ENCODE peak calls at places on chromosomes 2 and 18, in ten cellular contexts. One of them, this sample, is unnamed.

GRCh38 chr2:179703702-179704101 is 157.7 kb downstream of the ZNF385B start:
- DNase-seq in endothelial cell: no peak
- DNase-seq in H54: no peak
- DNase-seq in lung microvascular endothelial cell: no peak
- DNase-seq in mammary epithelial cell: no peak
- DNase-seq in stimulated activated naive CD8-positive, alpha-beta T cell treated with anti-CD3 and anti-CD28 coated beads, Interleukin-15, Interleukin-2, amounts not matched to agents 100 U/mL and 50 U/mL, for 24 hours: no peak
- DNase-seq in stimulated activated CD4-positive, alpha-beta T cell treated with anti-CD3 and anti-CD28 coated beads, TNF-alpha, amount 100 ng/mL, for 24 hours: no peak
- DNase-seq in GM20000: no peak
- DNase-seq in Kasumi-1: no peak
- DNase-seq in SJSA1: no peak
- DNase-seq in this sample: no peak

GRCh38 chr18:48534364-48534763 is 4.5 kb upstream of the CTIF start:
- DNase-seq in endothelial cell: no peak
- DNase-seq in H54: no peak
- DNase-seq in lung microvascular endothelial cell: no peak
- DNase-seq in mammary epithelial cell: no peak
- DNase-seq in stimulated activated naive CD8-positive, alpha-beta T cell treated with anti-CD3 and anti-CD28 coated beads, Interleukin-15, Interleukin-2, amounts not matched to agents 100 U/mL and 50 U/mL, for 24 hours: no peak
- DNase-seq in stimulated activated CD4-positive, alpha-beta T cell treated with anti-CD3 and anti-CD28 coated beads, TNF-alpha, amount 100 ng/mL, for 24 hours: no peak
- DNase-seq in GM20000: no peak
- DNase-seq in Kasumi-1: no peak
- DNase-seq in SJSA1: peak
- DNase-seq in this sample: peak

GRCh38 chr18:66995270-66995669 is 391.4 kb upstream of the CDH19 start:
- DNase-seq in endothelial cell: no peak
- DNase-seq in H54: no peak
- DNase-seq in lung microvascular endothelial cell: no peak
- DNase-seq in mammary epithelial cell: no peak
- DNase-seq in stimulated activated naive CD8-positive, alpha-beta T cell treated with anti-CD3 and anti-CD28 coated beads, Interleukin-15, Interleukin-2, amounts not matched to agents 100 U/mL and 50 U/mL, for 24 hours: no peak
- DNase-seq in stimulated activated CD4-positive, alpha-beta T cell treated with anti-CD3 and anti-CD28 coated beads, TNF-alpha, amount 100 ng/mL, for 24 hours: no peak
- DNase-seq in GM20000: no peak
- DNase-seq in Kasumi-1: no peak
- DNase-seq in SJSA1: no peak
- DNase-seq in this sample: no peak

GRCh38 chr2:160379399-160379798 is 114.2 kb downstream of the RBMS1 start:
- DNase-seq in endothelial cell: no peak
- DNase-seq in H54: no peak
- DNase-seq in lung microvascular endothelial cell: no peak
- DNase-seq in mammary epithelial cell: peak
- DNase-seq in stimulated activated naive CD8-positive, alpha-beta T cell treated with anti-CD3 and anti-CD28 coated beads, Interleukin-15, Interleukin-2, amounts not matched to agents 100 U/mL and 50 U/mL, for 24 hours: no peak
- DNase-seq in stimulated activated CD4-positive, alpha-beta T cell treated with anti-CD3 and anti-CD28 coated beads, TNF-alpha, amount 100 ng/mL, for 24 hours: no peak
- DNase-seq in GM20000: no peak
- DNase-seq in Kasumi-1: no peak
- DNase-seq in SJSA1: no peak
- DNase-seq in this sample: peak

GRCh38 chr2:60717691-60718090 is 38.4 kb upstream of the PAPOLG start:
- DNase-seq in endothelial cell: no peak
- DNase-seq in H54: no peak
- DNase-seq in lung microvascular endothelial cell: no peak
- DNase-seq in mammary epithelial cell: peak
- DNase-seq in stimulated activated naive CD8-positive, alpha-beta T cell treated with anti-CD3 and anti-CD28 coated beads, Interleukin-15, Interleukin-2, amounts not matched to agents 100 U/mL and 50 U/mL, for 24 hours: no peak
- DNase-seq in stimulated activated CD4-positive, alpha-beta T cell treated with anti-CD3 and anti-CD28 coated beads, TNF-alpha, amount 100 ng/mL, for 24 hours: no peak
- DNase-seq in GM20000: no peak
- DNase-seq in Kasumi-1: no peak
- DNase-seq in SJSA1: no peak
- DNase-seq in this sample: no peak

GRCh38 chr2:162074937-162075688 is 1.1 kb upstream of the DPP4 start:
- DNase-seq in endothelial cell: no peak
- DNase-seq in H54: no peak
- DNase-seq in lung microvascular endothelial cell: no peak
- DNase-seq in mammary epithelial cell: no peak
- DNase-seq in stimulated activated naive CD8-positive, alpha-beta T cell treated with anti-CD3 and anti-CD28 coated beads, Interleukin-15, Interleukin-2, amounts not matched to agents 100 U/mL and 50 U/mL, for 24 hours: no peak
- DNase-seq in stimulated activated CD4-positive, alpha-beta T cell treated with anti-CD3 and anti-CD28 coated beads, TNF-alpha, amount 100 ng/mL, for 24 hours: no peak
- DNase-seq in GM20000: no peak
- DNase-seq in Kasumi-1: no peak
- DNase-seq in SJSA1: no peak
- DNase-seq in this sample: no peak

GRCh38 chr2:54947121-54947520 is 103.1 kb downstream of the RTN4 start:
- DNase-seq in endothelial cell: no peak
- DNase-seq in H54: no peak
- DNase-seq in lung microvascular endothelial cell: no peak
- DNase-seq in mammary epithelial cell: no peak
- DNase-seq in stimulated activated naive CD8-positive, alpha-beta T cell treated with anti-CD3 and anti-CD28 coated beads, Interleukin-15, Interleukin-2, amounts not matched to agents 100 U/mL and 50 U/mL, for 24 hours: no peak
- DNase-seq in stimulated activated CD4-positive, alpha-beta T cell treated with anti-CD3 and anti-CD28 coated beads, TNF-alpha, amount 100 ng/mL, for 24 hours: no peak
- DNase-seq in GM20000: no peak
- DNase-seq in Kasumi-1: no peak
- DNase-seq in SJSA1: no peak
- DNase-seq in this sample: no peak

GRCh38 chr2:226151157-226151556 is 648.5 kb downstream of the IRS1 start:
- DNase-seq in endothelial cell: no peak
- DNase-seq in H54: no peak
- DNase-seq in lung microvascular endothelial cell: no peak
- DNase-seq in mammary epithelial cell: no peak
- DNase-seq in stimulated activated naive CD8-positive, alpha-beta T cell treated with anti-CD3 and anti-CD28 coated beads, Interleukin-15, Interleukin-2, amounts not matched to agents 100 U/mL and 50 U/mL, for 24 hours: no peak
- DNase-seq in stimulated activated CD4-positive, alpha-beta T cell treated with anti-CD3 and anti-CD28 coated beads, TNF-alpha, amount 100 ng/mL, for 24 hours: no peak
- DNase-seq in GM20000: no peak
- DNase-seq in Kasumi-1: no peak
- DNase-seq in SJSA1: no peak
- DNase-seq in this sample: no peak

GRCh38 chr18:3624818-3625716 is 175.1 kb downstream of the TGIF1 start:
- DNase-seq in endothelial cell: no peak
- DNase-seq in H54: peak
- DNase-seq in lung microvascular endothelial cell: peak
- DNase-seq in mammary epithelial cell: peak
- DNase-seq in stimulated activated naive CD8-positive, alpha-beta T cell treated with anti-CD3 and anti-CD28 coated beads, Interleukin-15, Interleukin-2, amounts not matched to agents 100 U/mL and 50 U/mL, for 24 hours: peak
- DNase-seq in stimulated activated CD4-positive, alpha-beta T cell treated with anti-CD3 and anti-CD28 coated beads, TNF-alpha, amount 100 ng/mL, for 24 hours: peak
- DNase-seq in GM20000: no peak
- DNase-seq in Kasumi-1: no peak
- DNase-seq in SJSA1: peak
- DNase-seq in this sample: peak

GRCh38 chr2:60533114-60534033 is 20.1 kb downstream of the BCL11A start:
- DNase-seq in endothelial cell: no peak
- DNase-seq in H54: no peak
- DNase-seq in lung microvascular endothelial cell: no peak
- DNase-seq in mammary epithelial cell: peak
- DNase-seq in stimulated activated naive CD8-positive, alpha-beta T cell treated with anti-CD3 and anti-CD28 coated beads, Interleukin-15, Interleukin-2, amounts not matched to agents 100 U/mL and 50 U/mL, for 24 hours: no peak
- DNase-seq in stimulated activated CD4-positive, alpha-beta T cell treated with anti-CD3 and anti-CD28 coated beads, TNF-alpha, amount 100 ng/mL, for 24 hours: no peak
- DNase-seq in GM20000: no peak
- DNase-seq in Kasumi-1: no peak
- DNase-seq in SJSA1: no peak
- DNase-seq in this sample: no peak

GRCh38 chr2:124961132-124961531 is 936.0 kb downstream of the CNTNAP5 start:
- DNase-seq in endothelial cell: no peak
- DNase-seq in H54: no peak
- DNase-seq in lung microvascular endothelial cell: no peak
- DNase-seq in mammary epithelial cell: no peak
- DNase-seq in stimulated activated naive CD8-positive, alpha-beta T cell treated with anti-CD3 and anti-CD28 coated beads, Interleukin-15, Interleukin-2, amounts not matched to agents 100 U/mL and 50 U/mL, for 24 hours: no peak
- DNase-seq in stimulated activated CD4-positive, alpha-beta T cell treated with anti-CD3 and anti-CD28 coated beads, TNF-alpha, amount 100 ng/mL, for 24 hours: no peak
- DNase-seq in GM20000: no peak
- DNase-seq in Kasumi-1: no peak
- DNase-seq in SJSA1: no peak
- DNase-seq in this sample: no peak

GRCh38 chr2:241993386-241994005 is 124.0 kb downstream of the RTP5 start:
- DNase-seq in endothelial cell: no peak
- DNase-seq in H54: no peak
- DNase-seq in lung microvascular endothelial cell: no peak
- DNase-seq in mammary epithelial cell: no peak
- DNase-seq in stimulated activated naive CD8-positive, alpha-beta T cell treated with anti-CD3 and anti-CD28 coated beads, Interleukin-15, Interleukin-2, amounts not matched to agents 100 U/mL and 50 U/mL, for 24 hours: no peak
- DNase-seq in stimulated activated CD4-positive, alpha-beta T cell treated with anti-CD3 and anti-CD28 coated beads, TNF-alpha, amount 100 ng/mL, for 24 hours: no peak
- DNase-seq in GM20000: no peak
- DNase-seq in Kasumi-1: no peak
- DNase-seq in SJSA1: no peak
- DNase-seq in this sample: no peak

GRCh38 chr2:27857417-27858172 is 32.6 kb downstream of the RBKS start:
- DNase-seq in endothelial cell: no peak
- DNase-seq in H54: no peak
- DNase-seq in lung microvascular endothelial cell: no peak
- DNase-seq in mammary epithelial cell: peak
- DNase-seq in stimulated activated naive CD8-positive, alpha-beta T cell treated with anti-CD3 and anti-CD28 coated beads, Interleukin-15, Interleukin-2, amounts not matched to agents 100 U/mL and 50 U/mL, for 24 hours: no peak
- DNase-seq in stimulated activated CD4-positive, alpha-beta T cell treated with anti-CD3 and anti-CD28 coated beads, TNF-alpha, amount 100 ng/mL, for 24 hours: no peak
- DNase-seq in GM20000: no peak
- DNase-seq in Kasumi-1: no peak
- DNase-seq in SJSA1: no peak
- DNase-seq in this sample: no peak

GRCh38 chr18:31513189-31513907 is 15.4 kb downstream of the DSG2 start:
- DNase-seq in endothelial cell: no peak
- DNase-seq in H54: peak
- DNase-seq in lung microvascular endothelial cell: no peak
- DNase-seq in mammary epithelial cell: peak
- DNase-seq in stimulated activated naive CD8-positive, alpha-beta T cell treated with anti-CD3 and anti-CD28 coated beads, Interleukin-15, Interleukin-2, amounts not matched to agents 100 U/mL and 50 U/mL, for 24 hours: no peak
- DNase-seq in stimulated activated CD4-positive, alpha-beta T cell treated with anti-CD3 and anti-CD28 coated beads, TNF-alpha, amount 100 ng/mL, for 24 hours: no peak
- DNase-seq in GM20000: no peak
- DNase-seq in Kasumi-1: no peak
- DNase-seq in SJSA1: peak
- DNase-seq in this sample: no peak

GRCh38 chr2:120305296-120305695 is 40.6 kb upstream of the INHBB start:
- DNase-seq in endothelial cell: peak
- DNase-seq in H54: no peak
- DNase-seq in lung microvascular endothelial cell: peak
- DNase-seq in mammary epithelial cell: no peak
- DNase-seq in stimulated activated naive CD8-positive, alpha-beta T cell treated with anti-CD3 and anti-CD28 coated beads, Interleukin-15, Interleukin-2, amounts not matched to agents 100 U/mL and 50 U/mL, for 24 hours: no peak
- DNase-seq in stimulated activated CD4-positive, alpha-beta T cell treated with anti-CD3 and anti-CD28 coated beads, TNF-alpha, amount 100 ng/mL, for 24 hours: no peak
- DNase-seq in GM20000: no peak
- DNase-seq in Kasumi-1: no peak
- DNase-seq in SJSA1: no peak
- DNase-seq in this sample: no peak

GRCh38 chr2:181971032-181971431 is 14.6 kb upstream of the PPP1R1C start:
- DNase-seq in endothelial cell: no peak
- DNase-seq in H54: no peak
- DNase-seq in lung microvascular endothelial cell: no peak
- DNase-seq in mammary epithelial cell: peak
- DNase-seq in stimulated activated naive CD8-positive, alpha-beta T cell treated with anti-CD3 and anti-CD28 coated beads, Interleukin-15, Interleukin-2, amounts not matched to agents 100 U/mL and 50 U/mL, for 24 hours: no peak
- DNase-seq in stimulated activated CD4-positive, alpha-beta T cell treated with anti-CD3 and anti-CD28 coated beads, TNF-alpha, amount 100 ng/mL, for 24 hours: no peak
- DNase-seq in GM20000: no peak
- DNase-seq in Kasumi-1: no peak
- DNase-seq in SJSA1: no peak
- DNase-seq in this sample: no peak

GRCh38 chr2:45755585-45756330 is 104.3 kb downstream of the PRKCE start:
- DNase-seq in endothelial cell: no peak
- DNase-seq in H54: peak
- DNase-seq in lung microvascular endothelial cell: no peak
- DNase-seq in mammary epithelial cell: no peak
- DNase-seq in stimulated activated naive CD8-positive, alpha-beta T cell treated with anti-CD3 and anti-CD28 coated beads, Interleukin-15, Interleukin-2, amounts not matched to agents 100 U/mL and 50 U/mL, for 24 hours: no peak
- DNase-seq in stimulated activated CD4-positive, alpha-beta T cell treated with anti-CD3 and anti-CD28 coated beads, TNF-alpha, amount 100 ng/mL, for 24 hours: no peak
- DNase-seq in GM20000: no peak
- DNase-seq in Kasumi-1: no peak
- DNase-seq in SJSA1: peak
- DNase-seq in this sample: peak

GRCh38 chr2:78967294-78967693 is 58.2 kb upstream of the REG3G start:
- DNase-seq in endothelial cell: no peak
- DNase-seq in H54: no peak
- DNase-seq in lung microvascular endothelial cell: no peak
- DNase-seq in mammary epithelial cell: no peak
- DNase-seq in stimulated activated naive CD8-positive, alpha-beta T cell treated with anti-CD3 and anti-CD28 coated beads, Interleukin-15, Interleukin-2, amounts not matched to agents 100 U/mL and 50 U/mL, for 24 hours: no peak
- DNase-seq in stimulated activated CD4-positive, alpha-beta T cell treated with anti-CD3 and anti-CD28 coated beads, TNF-alpha, amount 100 ng/mL, for 24 hours: no peak
- DNase-seq in GM20000: no peak
- DNase-seq in Kasumi-1: no peak
- DNase-seq in SJSA1: no peak
- DNase-seq in this sample: no peak

GRCh38 chr18:21865043-21865442 is 124.5 kb downstream of the MIB1 start:
- DNase-seq in endothelial cell: no peak
- DNase-seq in H54: no peak
- DNase-seq in lung microvascular endothelial cell: no peak
- DNase-seq in mammary epithelial cell: no peak
- DNase-seq in stimulated activated naive CD8-positive, alpha-beta T cell treated with anti-CD3 and anti-CD28 coated beads, Interleukin-15, Interleukin-2, amounts not matched to agents 100 U/mL and 50 U/mL, for 24 hours: no peak
- DNase-seq in stimulated activated CD4-positive, alpha-beta T cell treated with anti-CD3 and anti-CD28 coated beads, TNF-alpha, amount 100 ng/mL, for 24 hours: no peak
- DNase-seq in GM20000: no peak
- DNase-seq in Kasumi-1: no peak
- DNase-seq in SJSA1: no peak
- DNase-seq in this sample: no peak

GRCh38 chr2:233459426-233459825 is 105.1 kb downstream of the DGKD start:
- DNase-seq in endothelial cell: no peak
- DNase-seq in H54: no peak
- DNase-seq in lung microvascular endothelial cell: no peak
- DNase-seq in mammary epithelial cell: no peak
- DNase-seq in stimulated activated naive CD8-positive, alpha-beta T cell treated with anti-CD3 and anti-CD28 coated beads, Interleukin-15, Interleukin-2, amounts not matched to agents 100 U/mL and 50 U/mL, for 24 hours: no peak
- DNase-seq in stimulated activated CD4-positive, alpha-beta T cell treated with anti-CD3 and anti-CD28 coated beads, TNF-alpha, amount 100 ng/mL, for 24 hours: no peak
- DNase-seq in GM20000: no peak
- DNase-seq in Kasumi-1: no peak
- DNase-seq in SJSA1: no peak
- DNase-seq in this sample: no peak

GRCh38 chr18:25503567-25504081 is 151.7 kb upstream of the ZNF521 start:
- DNase-seq in endothelial cell: peak
- DNase-seq in H54: no peak
- DNase-seq in lung microvascular endothelial cell: peak
- DNase-seq in mammary epithelial cell: peak
- DNase-seq in stimulated activated naive CD8-positive, alpha-beta T cell treated with anti-CD3 and anti-CD28 coated beads, Interleukin-15, Interleukin-2, amounts not matched to agents 100 U/mL and 50 U/mL, for 24 hours: no peak
- DNase-seq in stimulated activated CD4-positive, alpha-beta T cell treated with anti-CD3 and anti-CD28 coated beads, TNF-alpha, amount 100 ng/mL, for 24 hours: no peak
- DNase-seq in GM20000: no peak
- DNase-seq in Kasumi-1: no peak
- DNase-seq in SJSA1: peak
- DNase-seq in this sample: peak

GRCh38 chr2:216206041-216206699 is 97.0 kb downstream of the XRCC5 start:
- DNase-seq in endothelial cell: no peak
- DNase-seq in H54: no peak
- DNase-seq in lung microvascular endothelial cell: no peak
- DNase-seq in mammary epithelial cell: no peak
- DNase-seq in stimulated activated naive CD8-positive, alpha-beta T cell treated with anti-CD3 and anti-CD28 coated beads, Interleukin-15, Interleukin-2, amounts not matched to agents 100 U/mL and 50 U/mL, for 24 hours: no peak
- DNase-seq in stimulated activated CD4-positive, alpha-beta T cell treated with anti-CD3 and anti-CD28 coated beads, TNF-alpha, amount 100 ng/mL, for 24 hours: no peak
- DNase-seq in GM20000: peak
- DNase-seq in Kasumi-1: no peak
- DNase-seq in SJSA1: no peak
- DNase-seq in this sample: no peak

GRCh38 chr18:9038277-9038871 is 64.1 kb upstream of the NDUFV2 start:
- DNase-seq in endothelial cell: no peak
- DNase-seq in H54: no peak
- DNase-seq in lung microvascular endothelial cell: no peak
- DNase-seq in mammary epithelial cell: peak
- DNase-seq in stimulated activated naive CD8-positive, alpha-beta T cell treated with anti-CD3 and anti-CD28 coated beads, Interleukin-15, Interleukin-2, amounts not matched to agents 100 U/mL and 50 U/mL, for 24 hours: no peak
- DNase-seq in stimulated activated CD4-positive, alpha-beta T cell treated with anti-CD3 and anti-CD28 coated beads, TNF-alpha, amount 100 ng/mL, for 24 hours: no peak
- DNase-seq in GM20000: no peak
- DNase-seq in Kasumi-1: no peak
- DNase-seq in SJSA1: no peak
- DNase-seq in this sample: no peak

GRCh38 chr2:84686783-84687442 is 170.6 kb downstream of the DNAH6 start:
- DNase-seq in endothelial cell: no peak
- DNase-seq in H54: no peak
- DNase-seq in lung microvascular endothelial cell: no peak
- DNase-seq in mammary epithelial cell: no peak
- DNase-seq in stimulated activated naive CD8-positive, alpha-beta T cell treated with anti-CD3 and anti-CD28 coated beads, Interleukin-15, Interleukin-2, amounts not matched to agents 100 U/mL and 50 U/mL, for 24 hours: no peak
- DNase-seq in stimulated activated CD4-positive, alpha-beta T cell treated with anti-CD3 and anti-CD28 coated beads, TNF-alpha, amount 100 ng/mL, for 24 hours: no peak
- DNase-seq in GM20000: no peak
- DNase-seq in Kasumi-1: no peak
- DNase-seq in SJSA1: no peak
- DNase-seq in this sample: no peak

GRCh38 chr18:48007955-48008701 is 77.7 kb upstream of the SMAD2 start:
- DNase-seq in endothelial cell: peak
- DNase-seq in H54: peak
- DNase-seq in lung microvascular endothelial cell: peak
- DNase-seq in mammary epithelial cell: peak
- DNase-seq in stimulated activated naive CD8-positive, alpha-beta T cell treated with anti-CD3 and anti-CD28 coated beads, Interleukin-15, Interleukin-2, amounts not matched to agents 100 U/mL and 50 U/mL, for 24 hours: peak
- DNase-seq in stimulated activated CD4-positive, alpha-beta T cell treated with anti-CD3 and anti-CD28 coated beads, TNF-alpha, amount 100 ng/mL, for 24 hours: no peak
- DNase-seq in GM20000: peak
- DNase-seq in Kasumi-1: peak
- DNase-seq in SJSA1: peak
- DNase-seq in this sample: no peak

GRCh38 chr2:240799183-240799740 is 20.8 kb downstream of the KIF1A start:
- DNase-seq in endothelial cell: no peak
- DNase-seq in H54: no peak
- DNase-seq in lung microvascular endothelial cell: peak
- DNase-seq in mammary epithelial cell: no peak
- DNase-seq in stimulated activated naive CD8-positive, alpha-beta T cell treated with anti-CD3 and anti-CD28 coated beads, Interleukin-15, Interleukin-2, amounts not matched to agents 100 U/mL and 50 U/mL, for 24 hours: no peak
- DNase-seq in stimulated activated CD4-positive, alpha-beta T cell treated with anti-CD3 and anti-CD28 coated beads, TNF-alpha, amount 100 ng/mL, for 24 hours: no peak
- DNase-seq in GM20000: no peak
- DNase-seq in Kasumi-1: no peak
- DNase-seq in SJSA1: no peak
- DNase-seq in this sample: no peak

GRCh38 chr18:22470511-22471181 is 52.9 kb upstream of the CTAGE1 start:
- DNase-seq in endothelial cell: no peak
- DNase-seq in H54: no peak
- DNase-seq in lung microvascular endothelial cell: no peak
- DNase-seq in mammary epithelial cell: no peak
- DNase-seq in stimulated activated naive CD8-positive, alpha-beta T cell treated with anti-CD3 and anti-CD28 coated beads, Interleukin-15, Interleukin-2, amounts not matched to agents 100 U/mL and 50 U/mL, for 24 hours: no peak
- DNase-seq in stimulated activated CD4-positive, alpha-beta T cell treated with anti-CD3 and anti-CD28 coated beads, TNF-alpha, amount 100 ng/mL, for 24 hours: no peak
- DNase-seq in GM20000: no peak
- DNase-seq in Kasumi-1: no peak
- DNase-seq in SJSA1: no peak
- DNase-seq in this sample: no peak

This sample was measured in stromal cell of bone marrow.